ENCODE peak calls at places on chromosome 4, in nine cellular contexts. P, R, X, O, H, M, I, S and W are unnamed samples.

GRCh38 chr4:110164251-110164650 is 34.2 kb downstream of the ELOVL6 start:
- DNase-seq in P (peak), R (no peak), X (no peak), O (no peak), H (peak), M (peak), I (no peak), S (no peak), W (no peak)

GRCh38 chr4:156672924-156673323 is 298.7 kb downstream of the PDGFC start:
- DNase-seq in P (peak), R (no peak), X (no peak), O (no peak), H (peak), M (peak), I (no peak), S (no peak), W (peak)

GRCh38 chr4:161791796-161792556 is 371.8 kb downstream of the FSTL5 start:
- DNase-seq in P (no peak), R (peak), X (no peak), O (no peak), H (no peak), M (no peak), I (no peak), S (no peak), W (no peak)

GRCh38 chr4:2939383-2940243 is 23.6 kb downstream of the NOP14 start:
- DNase-seq in P (no peak), R (peak), X (no peak), O (no peak), H (no peak), M (no peak), I (no peak), S (peak), W (no peak)

GRCh38 chr4:160319221-160319867 is 1216.5 kb downstream of the RAPGEF2 start:
- DNase-seq in P (peak), R (no peak), X (no peak), O (no peak), H (no peak), M (peak), I (no peak), S (no peak), W (peak)

GRCh38 chr4:53576676-53577372 is 14.5 kb downstream of the LNX1 start:
- DNase-seq in P (peak), R (no peak), X (no peak), O (no peak), H (no peak), M (peak), I (no peak), S (no peak), W (no peak)

GRCh38 chr4:4575284-4576211 is 33.7 kb upstream of the STX18 start:
- DNase-seq in P (peak), R (peak), X (peak), O (peak), H (no peak), M (peak), I (peak), S (peak), W (no peak)

GRCh38 chr4:83082777-83083176 is 31.8 kb downstream of the PLAC8 start:
- DNase-seq in P (peak), R (no peak), X (no peak), O (no peak), H (no peak), M (peak), I (no peak), S (no peak), W (peak)

GRCh38 chr4:89203902-89204301 is 92.6 kb downstream of the TIGD2 start:
- DNase-seq in P (no peak), R (no peak), X (no peak), O (no peak), H (no peak), M (no peak), I (no peak), S (no peak), W (no peak)